ENCODE peak calls at places on chromosomes 16 and 17, in six cellular contexts. S is stimulated activated naive CD4-positive, alpha-beta T cell treated with Interleukin-2 at 50 U/mL for 16 hours; I is NCI-H2029 treated with DMSO at 0.1 percent for 48 hours; M is amniotic stem cell; R is HuH-7.5; K is memory B cell. P is an unnamed sample.

GRCh38 chr16:24540575-24541240 is 1.3 kb downstream of the RBBP6 start:
- DNase-seq in S (no peak), I (peak; percentile 19), M (no peak), R (no peak), K (no peak), P (peak; percentile 41)

GRCh38 chr16:87499189-87499486 is 6.3 kb upstream of the ZCCHC14 start:
- DNase-seq in S (no peak), I (no peak), M (peak; percentile 42), R (no peak), K (no peak), P (no peak)

GRCh38 chr17:32265192-32265895 is at the start of gene RHBDL3:
- DNase-seq in S (peak; percentile 6), I (no peak), M (no peak), R (no peak), K (peak; percentile 26), P (peak; percentile 68)

GRCh38 chr16:2470603-2471015 is 488 bp upstream of the NTN3 start:
- DNase-seq in S (no peak), I (no peak), M (no peak), R (no peak), K (no peak), P (no peak)

GRCh38 chr16:3058173-3059030 is 7.0 kb upstream of the IL32 start:
- DNase-seq in S (peak; percentile 49), I (no peak), M (no peak), R (no peak), K (peak; percentile 37), P (peak; percentile 85)

GRCh38 chr17:11644265-11645212 is 46.3 kb downstream of the DNAH9 start:
- DNase-seq in S (peak; percentile 7), I (peak; percentile 30), M (peak; percentile 6), R (peak; percentile 12), K (peak; percentile 12), P (peak; percentile 29)

GRCh38 chr16:71412270-71413160 is 29.3 kb downstream of the TLE7 start:
- DNase-seq in S (peak; percentile 37), I (no peak), M (peak; percentile 42), R (peak; percentile 79), K (peak; percentile 72), P (peak; percentile 83)

GRCh38 chr17:30323895-30324319 is 9.9 kb downstream of the TMIGD1 start:
- DNase-seq in S (peak; percentile 40), I (peak; percentile 29), M (no peak), R (no peak), K (no peak), P (peak; percentile 9)

GRCh38 chr16:84608281-84608680 is 9.6 kb downstream of the COTL1 start:
- DNase-seq in S (peak; percentile 51), I (no peak), M (no peak), R (no peak), K (no peak), P (no peak)